ENCODE peak calls at places on chromosome 3, in six cellular contexts. Z is cardiac muscle cell; I is CD8-positive, alpha-beta T cell; O is ascending aorta; S is mucosa of descending colon; G is MM.1S. A is an unnamed sample.

GRCh38 chr3:64184621-64185020 is 40.6 kb downstream of the PRICKLE2 start:
- DNase-seq in Z (no peak), G (no peak), I (no peak), O (no peak), S (no peak), A (no peak)

GRCh38 chr3:127714866-127715265 is 42.1 kb downstream of the ABTB1 start:
- DNase-seq in Z (no peak), I (no peak), O (no peak), S (no peak), G (no peak), A (no peak)

GRCh38 chr3:35663471-35663870 is 24.1 kb downstream of the ARPP21 start:
- DNase-seq in O (no peak), S (no peak), Z (no peak), G (no peak), I (no peak), A (no peak)

GRCh38 chr3:193730498-193730897 is 137.5 kb downstream of the OPA1 start:
- DNase-seq in G (no peak), Z (no peak), S (no peak), O (no peak), I (no peak), A (no peak)

GRCh38 chr3:116051586-116051985 is 393.7 kb downstream of the LSAMP start:
- DNase-seq in O (no peak), Z (no peak), G (no peak), S (no peak), I (no peak), A (no peak)

GRCh38 chr3:89606151-89606550 is 498.7 kb downstream of the EPHA3 start:
- DNase-seq in Z (peak; percentile 20), O (no peak), S (no peak), I (no peak), G (no peak), A (no peak)

GRCh38 chr3:102866845-102867244 is 432.0 kb downstream of the ZPLD1 start:
- DNase-seq in G (no peak), I (no peak), S (no peak), O (no peak), Z (no peak), A (no peak)

GRCh38 chr3:111607242-111607641 is 12.1 kb upstream of the ZBED2 start:
- DNase-seq in Z (no peak), O (no peak), G (no peak), S (no peak), I (no peak), A (no peak)

GRCh38 chr3:129032716-129033115 is 27.9 kb upstream of the GP9 start:
- DNase-seq in O (no peak), Z (no peak), I (no peak), G (no peak), S (no peak), A (no peak)

GRCh38 chr3:190017575-190018288 is 103.0 kb downstream of the P3H2 start:
- DNase-seq in O (no peak), G (no peak), S (peak; percentile 70), I (no peak), Z (peak; percentile 82), A (no peak)

GRCh38 chr3:192433704-192434103 is 293.6 kb downstream of the FGF12 start:
- DNase-seq in I (no peak), S (no peak), G (no peak), Z (no peak), O (no peak), A (no peak)

GRCh38 chr3:18424213-18424861 is 802 bp downstream of the SATB1 start:
- DNase-seq in G (peak; percentile 32), I (peak; percentile 20), Z (no peak), S (peak; percentile 46), O (no peak), A (no peak)

DNA sequence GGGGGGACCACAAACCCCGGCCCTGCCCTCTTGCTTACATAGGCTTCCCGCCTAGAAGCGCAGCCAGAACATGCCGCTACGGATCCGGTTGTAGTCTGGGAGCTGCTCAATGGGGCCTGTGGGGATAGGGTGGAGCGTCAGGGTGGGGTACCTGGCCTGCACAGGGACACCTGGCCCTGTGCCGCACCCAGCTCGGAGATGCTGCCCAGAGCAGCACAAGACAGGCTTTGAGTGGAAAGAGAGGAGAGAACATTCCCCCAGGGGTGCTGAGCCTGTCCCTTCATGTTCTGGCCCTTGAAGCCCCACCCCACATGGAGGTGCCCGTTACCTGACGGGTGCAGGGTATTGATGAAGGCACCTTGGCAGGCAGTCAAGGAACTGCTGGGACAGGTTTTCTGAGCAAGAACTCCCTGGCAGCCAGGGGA is 4.0 kb upstream of the COL7A1 start:
- DNase-seq in I (no peak), S (no peak), O (no peak), G (no peak), Z (no peak), A (no peak)
- H3K36me3 ChIP-seq in I (peaks cover 50% of the 10 kb centered on the region), S (peaks cover 33% of the 10 kb centered on the region), O (peaks cover 60% of the 10 kb centered on the region), G (no peaks in the 10 kb centered on the region), Z (peaks cover 41% of the 10 kb centered on the region), A (peaks cover 48% of the 10 kb centered on the region)

GRCh38 chr3:15429080-15429479 is 1.7 kb downstream of the EAF1 start:
- DNase-seq in Z (no peak), I (no peak), G (no peak), S (no peak), O (no peak), A (no peak)

GRCh38 chr3:15426579-15427118 is 695 bp downstream of the METTL6 start:
- DNase-seq in Z (no peak), G (no peak), S (no peak), I (no peak), O (no peak), A (no peak)

GRCh38 chr3:15427981-15428380 is 583 bp downstream of the EAF1 start:
- DNase-seq in I (no peak), S (peak; percentile 59), O (no peak), G (no peak), Z (no peak), A (no peak)

GRCh38 chr3:15427182-15427880 is at the start of the genes EAF1 and METTL6:
- DNase-seq in O (peak; percentile 31), I (peak; percentile 83), G (peak; percentile 83), Z (peak; percentile 84), S (peak; percentile 90), A (peak; percentile 87)

GRCh38 chr3:15428539-15428938 is 1.1 kb downstream of the EAF1 start:
- DNase-seq in O (no peak), Z (peak; percentile 61), G (no peak), S (no peak), I (no peak), A (peak; percentile 9)
- H3K36me3 ChIP-seq in O (peaks cover 30% of the 10 kb centered on the region), Z (peaks cover 26% of the 10 kb centered on the region), G (no peaks in the 10 kb centered on the region), S (no peaks in the 10 kb centered on the region), I (peaks cover 10% of the 10 kb centered on the region), A (peaks cover 10% of the 10 kb centered on the region)

DNA sequence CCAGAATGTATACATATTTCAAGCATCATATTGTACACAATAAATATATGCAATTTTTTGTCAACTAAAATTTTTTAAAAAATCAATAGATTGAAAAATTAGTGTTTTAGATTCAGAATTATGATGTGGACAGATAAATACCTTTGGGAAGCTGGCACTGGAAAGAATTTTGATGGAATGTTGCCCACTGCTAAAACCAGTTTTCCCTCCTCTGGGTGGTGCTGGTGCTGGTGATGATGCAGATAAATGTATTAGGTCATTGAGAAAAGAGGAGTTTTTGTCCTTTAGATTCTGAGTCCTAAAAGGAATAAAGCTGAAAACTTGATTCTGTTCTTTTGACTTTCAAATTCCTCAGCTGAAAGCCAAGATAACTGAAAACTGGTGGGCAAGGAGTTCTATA is 56.0 kb upstream of the SUCLG2 start:
- DNase-seq in Z (no peak), O (no peak), I (no peak), S (no peak), G (no peak), A (no peak)
- H3K36me3 ChIP-seq in Z (no peaks in the 10 kb centered on the region), O (no peaks in the 10 kb centered on the region), I (no peaks in the 10 kb centered on the region), S (no peaks in the 10 kb centered on the region), G (no peaks in the 10 kb centered on the region), A (no peaks in the 10 kb centered on the region)

GRCh38 chr3:15033103-15033502 is 32.0 kb downstream of the MRPS25 start:
- DNase-seq in G (no peak), Z (no peak), S (no peak), O (no peak), I (no peak), A (no peak)

GRCh38 chr3:15029625-15030024 is 35.5 kb downstream of the MRPS25 start:
- DNase-seq in I (no peak), G (no peak), Z (no peak), O (no peak), S (no peak), A (no peak)

GRCh38 chr3:15038306-15038705 is 26.8 kb downstream of the MRPS25 start:
- DNase-seq in S (no peak), O (no peak), G (no peak), I (no peak), Z (no peak), A (no peak)

GRCh38 chr3:15032650-15033049 is 32.5 kb downstream of the MRPS25 start:
- DNase-seq in I (no peak), O (no peak), S (no peak), G (no peak), Z (no peak), A (no peak)
- H3K36me3 ChIP-seq in I (peaks cover 60% of the 10 kb centered on the region), O (peaks cover 94% of the 10 kb centered on the region), S (peaks cover 11% of the 10 kb centered on the region), G (no peaks in the 10 kb centered on the region), Z (peaks cover 62% of the 10 kb centered on the region), A (peaks cover 67% of the 10 kb centered on the region)

DNA sequence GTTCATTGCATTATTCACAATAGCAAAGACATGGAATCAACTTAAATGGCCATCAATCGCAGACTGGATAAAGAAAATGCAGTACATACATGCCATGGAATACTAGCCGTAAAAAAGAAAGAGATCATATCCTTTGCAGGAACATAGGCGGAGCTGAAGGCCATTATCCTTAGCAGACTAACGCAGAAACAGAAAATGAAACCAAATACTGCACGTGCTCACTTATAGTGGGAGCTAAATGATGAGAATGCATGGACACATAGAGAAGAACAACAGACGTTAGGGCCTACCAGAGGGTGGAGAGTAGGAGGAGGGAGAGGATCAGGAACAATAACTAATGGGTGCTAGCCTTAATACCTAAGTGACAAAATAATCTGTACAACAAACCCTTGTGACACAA is 57.9 kb downstream of the RASA2 start:
- DNase-seq in O (no peak), S (peak; percentile 56), Z (no peak), I (no peak), G (peak; percentile 82), A (peak; percentile 51)
- H3K36me3 ChIP-seq in O (peaks cover 27% of the 10 kb centered on the region), S (no peaks in the 10 kb centered on the region), Z (peaks cover 3% of the 10 kb centered on the region), I (peaks cover 6% of the 10 kb centered on the region), G (peaks cover 8% of the 10 kb centered on the region), A (peaks cover 4% of the 10 kb centered on the region)

DNA sequence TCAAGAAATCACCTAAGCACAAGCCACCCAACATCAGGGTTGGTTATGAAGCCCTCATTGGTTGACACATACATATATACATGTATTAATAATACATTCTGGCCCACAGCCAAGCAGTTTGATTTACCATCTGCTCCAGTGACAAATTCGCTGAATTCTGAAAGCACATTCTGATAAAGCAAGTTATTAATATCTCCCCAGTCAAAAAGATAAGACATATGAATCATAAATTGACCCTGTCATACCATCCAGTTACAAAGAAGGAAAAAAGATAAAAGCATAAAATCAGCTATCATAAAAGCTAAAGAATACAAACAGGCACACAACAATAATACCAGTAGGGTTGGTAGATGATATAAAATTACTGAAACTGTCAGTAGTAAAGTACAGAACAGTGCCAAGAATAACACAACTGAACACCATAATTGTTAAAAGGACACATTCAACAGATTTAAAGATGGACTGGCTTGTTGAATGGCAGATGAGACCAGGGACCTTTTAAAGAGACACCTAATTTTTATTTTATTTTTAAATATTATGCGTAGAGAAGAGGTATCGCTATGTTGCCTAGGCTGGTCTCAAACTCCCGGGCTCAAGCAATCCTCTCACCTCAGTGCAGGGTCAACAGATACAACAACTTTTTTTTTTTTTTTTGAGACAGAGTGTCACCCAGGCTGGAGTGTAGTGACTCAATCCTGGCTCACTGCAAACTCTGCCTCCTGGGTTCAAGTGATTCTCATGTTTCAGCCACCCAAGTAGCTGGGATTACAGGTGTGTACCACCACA is 7.7 kb downstream of the SNX4 start:
- DNase-seq in I (no peak), O (no peak), S (no peak), Z (peak; percentile 59), G (peak; percentile 18), A (no peak)
- H3K36me3 ChIP-seq in I (peaks cover 4% of the 10 kb centered on the region), O (peaks cover 27% of the 10 kb centered on the region), S (no peaks in the 10 kb centered on the region), Z (peaks cover 12% of the 10 kb centered on the region), G (peaks cover 2% of the 10 kb centered on the region), A (no peaks in the 10 kb centered on the region)

GRCh38 chr3:151428386-151428785 is 32.5 kb downstream of the IGSF10 start:
- DNase-seq in O (no peak), Z (no peak), G (no peak), S (no peak), I (no peak), A (no peak)
- H3K36me3 ChIP-seq in O (no peaks in the 10 kb centered on the region), Z (no peaks in the 10 kb centered on the region), G (no peaks in the 10 kb centered on the region), S (no peaks in the 10 kb centered on the region), I (no peaks in the 10 kb centered on the region), A (no peaks in the 10 kb centered on the region)